ENCODE peak calls at places on chromosome 19, in five cellular contexts. One of them, this sample, is unnamed.

GRCh38 chr19:16328824-16329482 is 4.3 kb downstream of the KLF2 start:
- DNase-seq in IMR-90: peak
- DNase-seq in neural progenitor cell: no peak
- DNase-seq in astrocyte of the spinal cord: peak
- DNase-seq in HFF-Myc: no peak
- DNase-seq in this sample: peak

GRCh38 chr19:7916137-7916907 is 1.7 kb downstream of the TGFBR3L start:
- DNase-seq in IMR-90: no peak
- DNase-seq in neural progenitor cell: peak
- DNase-seq in astrocyte of the spinal cord: no peak
- DNase-seq in HFF-Myc: no peak
- DNase-seq in this sample: no peak

GRCh38 chr19:13557756-13558398 is 51.6 kb upstream of the CACNA1A start:
- DNase-seq in IMR-90: no peak
- DNase-seq in neural progenitor cell: peak
- DNase-seq in astrocyte of the spinal cord: no peak
- DNase-seq in HFF-Myc: no peak
- DNase-seq in this sample: no peak

GRCh38 chr19:39846678-39847486 is 703 bp upstream of the FBL start:
- DNase-seq in IMR-90: no peak
- DNase-seq in neural progenitor cell: peak
- DNase-seq in astrocyte of the spinal cord: no peak
- DNase-seq in HFF-Myc: no peak
- DNase-seq in this sample: no peak

GRCh38 chr19:7013678-7014077 is 7.6 kb downstream of the MBD3L2B start:
- DNase-seq in IMR-90: no peak
- DNase-seq in neural progenitor cell: no peak
- DNase-seq in astrocyte of the spinal cord: no peak
- DNase-seq in HFF-Myc: no peak
- DNase-seq in this sample: peak

GRCh38 chr19:49553451-49554271 is 25.9 kb downstream of the RCN3 start:
- DNase-seq in IMR-90: peak
- DNase-seq in neural progenitor cell: no peak
- DNase-seq in astrocyte of the spinal cord: peak
- DNase-seq in HFF-Myc: no peak
- DNase-seq in this sample: peak

GRCh38 chr19:16612631-16613030 is 15.4 kb downstream of the MED26 start:
- DNase-seq in IMR-90: no peak
- DNase-seq in neural progenitor cell: no peak
- DNase-seq in astrocyte of the spinal cord: no peak
- DNase-seq in HFF-Myc: no peak
- DNase-seq in this sample: peak

GRCh38 chr19:46040952-46041500 is at the start of gene IGFL4:
- DNase-seq in IMR-90: no peak
- DNase-seq in neural progenitor cell: no peak
- DNase-seq in astrocyte of the spinal cord: no peak
- DNase-seq in HFF-Myc: no peak
- DNase-seq in this sample: no peak

GRCh38 chr19:38152461-38153379 is 71.3 kb downstream of the DPF1 start:
- DNase-seq in IMR-90: peak
- DNase-seq in neural progenitor cell: no peak
- DNase-seq in astrocyte of the spinal cord: peak
- DNase-seq in HFF-Myc: no peak
- DNase-seq in this sample: peak

GRCh38 chr19:7868671-7869452 is 5.3 kb downstream of the PRR36 start:
- DNase-seq in IMR-90: peak
- DNase-seq in neural progenitor cell: peak
- DNase-seq in astrocyte of the spinal cord: peak
- DNase-seq in HFF-Myc: no peak
- DNase-seq in this sample: peak

GRCh38 chr19:4077800-4078683 is 11.3 kb upstream of the ZBTB7A start:
- DNase-seq in IMR-90: no peak
- DNase-seq in neural progenitor cell: no peak
- DNase-seq in astrocyte of the spinal cord: no peak
- DNase-seq in HFF-Myc: no peak
- DNase-seq in this sample: peak

GRCh38 chr19:12946092-12946845 is 607 bp downstream of the RAD23A start:
- DNase-seq in IMR-90: peak
- DNase-seq in neural progenitor cell: peak
- DNase-seq in astrocyte of the spinal cord: peak
- DNase-seq in HFF-Myc: no peak
- DNase-seq in this sample: peak

GRCh38 chr19:41302624-41303351 is 7.2 kb upstream of the CCDC97 start:
- DNase-seq in IMR-90: no peak
- DNase-seq in neural progenitor cell: no peak
- DNase-seq in astrocyte of the spinal cord: no peak
- DNase-seq in HFF-Myc: no peak
- DNase-seq in this sample: no peak

GRCh38 chr19:19911150-19911549 is 10.4 kb downstream of the ZNF93 start:
- DNase-seq in IMR-90: peak
- DNase-seq in neural progenitor cell: no peak
- DNase-seq in astrocyte of the spinal cord: peak
- DNase-seq in HFF-Myc: no peak
- DNase-seq in this sample: peak

GRCh38 chr19:17835182-17836006 is 12.4 kb downstream of the JAK3 start:
- DNase-seq in IMR-90: no peak
- DNase-seq in neural progenitor cell: no peak
- DNase-seq in astrocyte of the spinal cord: no peak
- DNase-seq in HFF-Myc: no peak
- DNase-seq in this sample: peak

GRCh38 chr19:40718774-40719391 is 2.0 kb downstream of the ITPKC start:
- DNase-seq in IMR-90: peak
- DNase-seq in neural progenitor cell: peak
- DNase-seq in astrocyte of the spinal cord: peak
- DNase-seq in HFF-Myc: no peak
- DNase-seq in this sample: peak

GRCh38 chr19:13093407-13094284 is 9.0 kb downstream of the LYL1 start:
- DNase-seq in IMR-90: peak
- DNase-seq in neural progenitor cell: peak
- DNase-seq in astrocyte of the spinal cord: peak
- DNase-seq in HFF-Myc: peak
- DNase-seq in this sample: peak

GRCh38 chr19:13150919-13151604 is 851 bp downstream of the IER2 start:
- DNase-seq in IMR-90: no peak
- DNase-seq in neural progenitor cell: peak
- DNase-seq in astrocyte of the spinal cord: no peak
- DNase-seq in HFF-Myc: no peak
- DNase-seq in this sample: no peak

GRCh38 chr19:48683349-48683748 is 10.5 kb upstream of the NTN5 start:
- DNase-seq in IMR-90: peak
- DNase-seq in neural progenitor cell: no peak
- DNase-seq in astrocyte of the spinal cord: peak
- DNase-seq in HFF-Myc: no peak
- DNase-seq in this sample: peak

GRCh38 chr19:16417660-16418596 is 53.8 kb downstream of the EPS15L1 start:
- DNase-seq in IMR-90: peak
- DNase-seq in neural progenitor cell: peak
- DNase-seq in astrocyte of the spinal cord: peak
- DNase-seq in HFF-Myc: no peak
- DNase-seq in this sample: peak

GRCh38 chr19:51546650-51547396 is 15.4 kb upstream of the SIGLEC6 start:
- DNase-seq in IMR-90: peak
- DNase-seq in neural progenitor cell: no peak
- DNase-seq in astrocyte of the spinal cord: no peak
- DNase-seq in HFF-Myc: no peak
- DNase-seq in this sample: peak

GRCh38 chr19:23554548-23554947 is 132.5 kb downstream of the ZNF675 start:
- DNase-seq in IMR-90: no peak
- DNase-seq in neural progenitor cell: no peak
- DNase-seq in astrocyte of the spinal cord: no peak
- DNase-seq in HFF-Myc: no peak
- DNase-seq in this sample: peak

GRCh38 chr19:41928221-41928683 is at the start of gene ERFL:
- DNase-seq in IMR-90: no peak
- DNase-seq in neural progenitor cell: peak
- DNase-seq in astrocyte of the spinal cord: no peak
- DNase-seq in HFF-Myc: no peak
- DNase-seq in this sample: no peak

GRCh38 chr19:2246801-2247361 is 2.2 kb upstream of the AMH start:
- DNase-seq in IMR-90: peak
- DNase-seq in neural progenitor cell: no peak
- DNase-seq in astrocyte of the spinal cord: no peak
- DNase-seq in HFF-Myc: no peak
- DNase-seq in this sample: peak

GRCh38 chr19:1445185-1445931 is 4.6 kb upstream of the APC2 start:
- DNase-seq in IMR-90: peak
- DNase-seq in neural progenitor cell: peak
- DNase-seq in astrocyte of the spinal cord: peak
- DNase-seq in HFF-Myc: no peak
- DNase-seq in this sample: peak

GRCh38 chr19:47331931-47332547 is at the start of gene C5AR2:
- DNase-seq in IMR-90: no peak
- DNase-seq in neural progenitor cell: no peak
- DNase-seq in astrocyte of the spinal cord: no peak
- DNase-seq in HFF-Myc: no peak
- DNase-seq in this sample: peak
- H3K4me3 ChIP-seq in IMR-90: no peak
- H3K4me3 ChIP-seq in neural progenitor cell: no peak
- H3K4me3 ChIP-seq in astrocyte of the spinal cord: no peak
- H3K4me3 ChIP-seq in HFF-Myc: no peak
- H3K4me3 ChIP-seq in this sample: no peak

GRCh38 chr19:28207244-28207643 is 1005.7 kb downstream of the UQCRFS1 start:
- DNase-seq in IMR-90: no peak
- DNase-seq in neural progenitor cell: no peak
- DNase-seq in astrocyte of the spinal cord: no peak
- DNase-seq in HFF-Myc: no peak
- DNase-seq in this sample: no peak

GRCh38 chr19:28213476-28214082 is 999.4 kb downstream of the UQCRFS1 start:
- DNase-seq in IMR-90: no peak
- DNase-seq in neural progenitor cell: no peak
- DNase-seq in astrocyte of the spinal cord: no peak
- DNase-seq in HFF-Myc: no peak
- DNase-seq in this sample: no peak

GRCh38 chr19:28208745-28209144 is 1004.2 kb downstream of the UQCRFS1 start:
- DNase-seq in IMR-90: no peak
- DNase-seq in neural progenitor cell: no peak
- DNase-seq in astrocyte of the spinal cord: no peak
- DNase-seq in HFF-Myc: no peak
- DNase-seq in this sample: no peak
- TF ChIP-seq CTCF in IMR-90: no peak
- TF ChIP-seq CTCF in neural progenitor cell: no peak
- TF ChIP-seq CTCF in astrocyte of the spinal cord: no peak
- TF ChIP-seq CTCF in HFF-Myc: no peak
- TF ChIP-seq CTCF in this sample: no peak

GRCh38 chr19:21697698-21698097 is 69.7 kb downstream of the ZNF100 start:
- DNase-seq in IMR-90: no peak
- DNase-seq in neural progenitor cell: no peak
- DNase-seq in astrocyte of the spinal cord: no peak
- DNase-seq in HFF-Myc: no peak
- DNase-seq in this sample: no peak

GRCh38 chr19:21697171-21697570 is 70.2 kb downstream of the ZNF100 start:
- DNase-seq in IMR-90: no peak
- DNase-seq in neural progenitor cell: no peak
- DNase-seq in astrocyte of the spinal cord: no peak
- DNase-seq in HFF-Myc: no peak
- DNase-seq in this sample: no peak

GRCh38 chr19:21694171-21694906 is 73.0 kb downstream of the ZNF100 start:
- DNase-seq in IMR-90: no peak
- DNase-seq in neural progenitor cell: no peak
- DNase-seq in astrocyte of the spinal cord: no peak
- DNase-seq in HFF-Myc: no peak
- DNase-seq in this sample: no peak

GRCh38 chr19:21691656-21692055 is 75.7 kb downstream of the ZNF100 start:
- DNase-seq in IMR-90: no peak
- DNase-seq in neural progenitor cell: no peak
- DNase-seq in astrocyte of the spinal cord: no peak
- DNase-seq in HFF-Myc: no peak
- DNase-seq in this sample: no peak

GRCh38 chr19:21693399-21693798 is 74.0 kb downstream of the ZNF100 start:
- DNase-seq in IMR-90: no peak
- DNase-seq in neural progenitor cell: no peak
- DNase-seq in astrocyte of the spinal cord: no peak
- DNase-seq in HFF-Myc: no peak
- DNase-seq in this sample: no peak
- H3K4me3 ChIP-seq in IMR-90: no peak
- H3K4me3 ChIP-seq in neural progenitor cell: no peak
- H3K4me3 ChIP-seq in astrocyte of the spinal cord: no peak
- H3K4me3 ChIP-seq in HFF-Myc: no peak
- H3K4me3 ChIP-seq in this sample: no peak

DNA sequence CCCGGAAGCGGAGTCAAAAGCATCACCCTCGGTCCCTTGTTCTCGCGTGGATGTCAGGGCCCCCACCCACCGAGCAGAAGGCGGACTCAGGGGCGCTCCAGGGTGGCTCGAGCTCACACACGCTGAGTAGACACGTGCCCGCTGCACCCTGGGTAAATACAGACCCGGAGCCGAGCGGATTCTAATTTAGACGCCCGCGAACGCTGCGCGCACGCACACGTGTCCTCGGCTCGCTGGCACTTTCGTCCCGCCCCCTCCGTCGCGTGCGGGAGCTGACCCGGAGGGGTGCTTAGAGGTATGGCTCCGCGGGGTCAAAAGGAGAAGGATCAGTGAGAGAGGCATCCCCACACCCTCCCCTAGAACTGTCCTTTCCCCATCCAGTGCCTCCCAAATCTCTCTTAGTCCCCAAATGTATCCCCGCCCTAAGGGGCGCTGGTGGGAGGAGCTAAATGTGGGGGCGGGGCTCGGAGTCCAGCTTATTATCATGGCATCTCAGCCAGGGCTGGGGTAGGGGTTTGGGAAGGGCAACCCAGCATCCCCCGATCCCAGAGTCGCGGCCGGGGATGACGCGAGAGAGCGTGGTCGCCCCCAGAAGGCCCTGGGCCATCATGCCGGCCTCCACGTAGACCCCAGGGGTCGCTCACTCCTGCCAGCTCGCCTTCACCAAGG is 451 bp upstream of the ICAM5 start:
- DNase-seq in IMR-90: peak
- DNase-seq in neural progenitor cell: peak
- DNase-seq in astrocyte of the spinal cord: no peak
- DNase-seq in HFF-Myc: peak
- DNase-seq in this sample: peak
- TF ChIP-seq CTCF in IMR-90: no peak
- TF ChIP-seq CTCF in neural progenitor cell: no peak
- TF ChIP-seq CTCF in astrocyte of the spinal cord: no peak
- TF ChIP-seq CTCF in HFF-Myc: no peak
- TF ChIP-seq CTCF in this sample: no peak

DNA sequence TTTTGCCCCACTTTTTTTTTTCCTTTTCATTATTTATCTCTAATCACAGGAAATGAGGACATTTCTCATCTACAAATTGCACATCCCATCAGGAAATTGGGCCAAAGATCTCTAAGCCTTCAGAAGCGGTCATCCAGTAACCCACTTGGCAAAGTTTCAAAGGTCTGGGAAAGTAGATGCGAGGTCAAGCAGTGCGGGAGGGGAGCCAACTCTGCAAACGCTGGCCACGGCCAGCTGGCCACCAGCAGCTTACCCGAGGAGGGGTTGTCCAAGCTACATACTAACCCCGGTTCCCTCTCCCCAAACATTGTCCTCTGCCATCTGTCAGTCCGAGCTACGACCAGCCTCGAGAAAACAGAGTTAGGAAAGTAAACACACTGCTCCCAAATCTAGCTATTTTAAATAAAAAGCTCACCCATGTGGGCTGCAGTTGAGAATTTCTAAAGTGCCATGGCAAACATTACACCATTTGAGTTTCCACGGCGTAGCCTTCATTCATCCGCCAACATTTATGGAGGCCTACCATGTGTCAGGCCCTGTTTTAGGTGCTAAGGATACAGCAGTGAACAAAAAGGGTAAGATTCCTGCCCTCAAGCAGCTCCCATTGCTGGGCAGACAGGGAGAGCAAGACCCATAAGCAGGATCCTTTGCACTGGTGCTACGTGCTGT is 11.5 kb downstream of the FFAR2 start:
- DNase-seq in IMR-90: no peak
- DNase-seq in neural progenitor cell: no peak
- DNase-seq in astrocyte of the spinal cord: no peak
- DNase-seq in HFF-Myc: no peak
- DNase-seq in this sample: peak
- H3K4me3 ChIP-seq in IMR-90: no peak
- H3K4me3 ChIP-seq in neural progenitor cell: no peak
- H3K4me3 ChIP-seq in astrocyte of the spinal cord: no peak
- H3K4me3 ChIP-seq in HFF-Myc: no peak
- H3K4me3 ChIP-seq in this sample: no peak

This sample was measured in cardiac fibroblast.